ENCODE peak calls at places on chromosome 14, in seven cellular contexts. W is non-pigmented ciliary epithelial cell, Q is tibial artery, X is HFF-Myc, K is RWPE1, Z is activated B cell treated with CpG ODN at 0.5 μM for 24 hours, T is WTC11. G is an unnamed sample.

GRCh38 chr14:91649930-91650329 is 82.0 kb downstream of the CATSPERB start:
- DNase-seq in W (peak; percentile 14), Q (no peak), X (peak; percentile 5), K (peak; percentile 53), Z (no peak), T (no peak), G (no peak)

GRCh38 chr14:99604766-99605298 is 825 bp upstream of the CCDC85C start:
- DNase-seq in W (no peak), Q (peak; percentile 72), X (no peak), K (peak; percentile 39), Z (peak; percentile 48), T (peak; percentile 46), G (peak; percentile 52)

GRCh38 chr14:24607081-24607480 is 2.4 kb downstream of the GZMH start:
- DNase-seq in W (no peak), Q (no peak), X (no peak), K (no peak), Z (no peak), T (no peak), G (no peak)

GRCh38 chr14:80621701-80622100 is 319.8 kb downstream of the CEP128 start:
- DNase-seq in W (no peak), Q (no peak), X (peak; percentile 77), K (peak; percentile 57), Z (no peak), T (no peak), G (no peak)

GRCh38 chr14:69752773-69753172 is 14.2 kb upstream of the SRSF5 start:
- DNase-seq in W (no peak), Q (no peak), X (no peak), K (no peak), Z (no peak), T (no peak), G (no peak)

GRCh38 chr14:57848353-57848752 is 17.5 kb downstream of the SLC35F4 start:
- DNase-seq in W (no peak), Q (no peak), X (no peak), K (no peak), Z (no peak), T (no peak), G (no peak)

GRCh38 chr14:76966535-76966934 is 62.0 kb downstream of the IRF2BPL start:
- DNase-seq in W (no peak), Q (no peak), X (no peak), K (no peak), Z (no peak), T (no peak), G (no peak)

GRCh38 chr14:79325071-79325470 is 886.2 kb downstream of the DIO2 start:
- DNase-seq in W (no peak), Q (no peak), X (no peak), K (no peak), Z (no peak), T (no peak), G (no peak)

GRCh38 chr14:103584326-103584915 is 21.7 kb downstream of the COA8 start:
- DNase-seq in W (no peak), Q (no peak), X (no peak), K (no peak), Z (no peak), T (no peak), G (no peak)

GRCh38 chr14:93945070-93945399 is 17.9 kb downstream of the FAM181A start:
- DNase-seq in W (no peak), Q (no peak), X (no peak), K (no peak), Z (no peak), T (no peak), G (no peak)

GRCh38 chr14:86357866-86358265 is 827.9 kb downstream of the FLRT2 start:
- DNase-seq in W (no peak), Q (no peak), X (no peak), K (no peak), Z (no peak), T (no peak), G (no peak)

GRCh38 chr14:93962701-93963601 is 13.4 kb downstream of the ASB2 start:
- DNase-seq in W (no peak), Q (no peak), X (no peak), K (no peak), Z (peak; percentile 51), T (no peak), G (no peak)

GRCh38 chr14:76056128-76056527 is 70.6 kb downstream of the IFT43 start:
- DNase-seq in W (no peak), Q (no peak), X (no peak), K (peak; percentile 8), Z (no peak), T (peak; percentile 21), G (no peak)

GRCh38 chr14:69055125-69055524 is 76.0 kb upstream of the ACTN1 start:
- DNase-seq in W (peak; percentile 98), Q (no peak), X (no peak), K (peak; percentile 53), Z (no peak), T (no peak), G (no peak)

GRCh38 chr14:64889352-64889751 is 9.6 kb upstream of the SPTB start:
- DNase-seq in W (no peak), Q (no peak), X (no peak), K (no peak), Z (no peak), T (no peak), G (no peak)

GRCh38 chr14:104268725-104269436 is 130.5 kb downstream of the KIF26A start:
- DNase-seq in W (no peak), Q (peak; percentile 40), X (no peak), K (no peak), Z (no peak), T (peak; percentile 10), G (no peak)

GRCh38 chr14:104121142-104121541 is 17.2 kb upstream of the KIF26A start:
- DNase-seq in W (no peak), Q (no peak), X (no peak), K (no peak), Z (no peak), T (no peak), G (no peak)

G was measured in heart right ventricle.